ENCODE peak calls at places on chromosomes 7 and 10, in five cellular contexts. One of them, this sample, is unnamed.

GRCh38 chr7:131106681-131107342 is 220.9 kb upstream of the MKLN1 start:
- DNase-seq in endothelial cell: peak
- DNase-seq in fibroblast of mammary gland: peak
- DNase-seq in body of pancreas: peak
- DNase-seq in T-helper 22 cell: peak
- DNase-seq in this sample: no peak

GRCh38 chr7:130276796-130277762 is 10.4 kb downstream of the CPA2 start:
- DNase-seq in endothelial cell: no peak
- DNase-seq in fibroblast of mammary gland: peak
- DNase-seq in body of pancreas: no peak
- DNase-seq in T-helper 22 cell: no peak
- DNase-seq in this sample: no peak

GRCh38 chr7:88075216-88075615 is 141.2 kb downstream of the ADAM22 start:
- DNase-seq in endothelial cell: no peak
- DNase-seq in fibroblast of mammary gland: no peak
- DNase-seq in body of pancreas: no peak
- DNase-seq in T-helper 22 cell: no peak
- DNase-seq in this sample: no peak

GRCh38 chr7:158772916-158773315 is 56.4 kb downstream of the ESYT2 start:
- DNase-seq in endothelial cell: no peak
- DNase-seq in fibroblast of mammary gland: no peak
- DNase-seq in body of pancreas: no peak
- DNase-seq in T-helper 22 cell: no peak
- DNase-seq in this sample: no peak

GRCh38 chr7:7761974-7762769 is 43.8 kb upstream of the RPA3 start:
- DNase-seq in endothelial cell: no peak
- DNase-seq in fibroblast of mammary gland: peak
- DNase-seq in body of pancreas: no peak
- DNase-seq in T-helper 22 cell: no peak
- DNase-seq in this sample: no peak

GRCh38 chr7:157548691-157549265 is 212.0 kb downstream of the DNAJB6 start:
- DNase-seq in endothelial cell: no peak
- DNase-seq in fibroblast of mammary gland: no peak
- DNase-seq in body of pancreas: no peak
- DNase-seq in T-helper 22 cell: no peak
- DNase-seq in this sample: no peak

GRCh38 chr10:65501259-65501658 is 1424.6 kb upstream of the LRRTM3 start:
- DNase-seq in endothelial cell: no peak
- DNase-seq in fibroblast of mammary gland: no peak
- DNase-seq in body of pancreas: no peak
- DNase-seq in T-helper 22 cell: no peak
- DNase-seq in this sample: no peak

GRCh38 chr10:5945203-5945534 is 32.2 kb downstream of the IL15RA start:
- DNase-seq in endothelial cell: no peak
- DNase-seq in fibroblast of mammary gland: no peak
- DNase-seq in body of pancreas: no peak
- DNase-seq in T-helper 22 cell: no peak
- DNase-seq in this sample: no peak

GRCh38 chr7:88095-88926 is 104.1 kb upstream of the FAM20C start:
- DNase-seq in endothelial cell: peak
- DNase-seq in fibroblast of mammary gland: no peak
- DNase-seq in body of pancreas: peak
- DNase-seq in T-helper 22 cell: no peak
- DNase-seq in this sample: no peak

GRCh38 chr7:102874966-102875365 is 37.8 kb upstream of the LRRC17 start:
- DNase-seq in endothelial cell: no peak
- DNase-seq in fibroblast of mammary gland: no peak
- DNase-seq in body of pancreas: no peak
- DNase-seq in T-helper 22 cell: no peak
- DNase-seq in this sample: no peak

GRCh38 chr10:73183882-73184281 is 16.0 kb downstream of the FAM149B1 start:
- DNase-seq in endothelial cell: no peak
- DNase-seq in fibroblast of mammary gland: peak
- DNase-seq in body of pancreas: no peak
- DNase-seq in T-helper 22 cell: no peak
- DNase-seq in this sample: no peak

GRCh38 chr10:63929826-63930467 is 408.7 kb downstream of the REEP3 start:
- DNase-seq in endothelial cell: no peak
- DNase-seq in fibroblast of mammary gland: no peak
- DNase-seq in body of pancreas: no peak
- DNase-seq in T-helper 22 cell: no peak
- DNase-seq in this sample: no peak

GRCh38 chr10:3494879-3495230 is 290.2 kb downstream of the KLF6 start:
- DNase-seq in endothelial cell: no peak
- DNase-seq in fibroblast of mammary gland: no peak
- DNase-seq in body of pancreas: no peak
- DNase-seq in T-helper 22 cell: no peak
- DNase-seq in this sample: no peak

GRCh38 chr10:71312840-71313789 is 5.9 kb upstream of the SLC29A3 start:
- DNase-seq in endothelial cell: no peak
- DNase-seq in fibroblast of mammary gland: peak
- DNase-seq in body of pancreas: peak
- DNase-seq in T-helper 22 cell: no peak
- DNase-seq in this sample: no peak

GRCh38 chr10:71213127-71213616 is 802 bp downstream of the UNC5B start:
- DNase-seq in endothelial cell: no peak
- DNase-seq in fibroblast of mammary gland: peak
- DNase-seq in body of pancreas: peak
- DNase-seq in T-helper 22 cell: no peak
- DNase-seq in this sample: no peak

GRCh38 chr7:110531186-110531585 is 559.7 kb upstream of the LRRN3 start:
- DNase-seq in endothelial cell: no peak
- DNase-seq in fibroblast of mammary gland: no peak
- DNase-seq in body of pancreas: no peak
- DNase-seq in T-helper 22 cell: no peak
- DNase-seq in this sample: no peak

GRCh38 chr7:46627038-46627315 is 705.9 kb upstream of the IGFBP3 start:
- DNase-seq in endothelial cell: no peak
- DNase-seq in fibroblast of mammary gland: peak
- DNase-seq in body of pancreas: no peak
- DNase-seq in T-helper 22 cell: no peak
- DNase-seq in this sample: no peak

GRCh38 chr10:101777857-101778145 is 1.9 kb upstream of the FGF8 start:
- DNase-seq in endothelial cell: no peak
- DNase-seq in fibroblast of mammary gland: no peak
- DNase-seq in body of pancreas: no peak
- DNase-seq in T-helper 22 cell: no peak
- DNase-seq in this sample: no peak

GRCh38 chr10:48494073-48494472 is 110.8 kb downstream of the ARHGAP22 start:
- DNase-seq in endothelial cell: no peak
- DNase-seq in fibroblast of mammary gland: no peak
- DNase-seq in body of pancreas: no peak
- DNase-seq in T-helper 22 cell: no peak
- DNase-seq in this sample: no peak

GRCh38 chr10:72027498-72027897 is 60.9 kb downstream of the SPOCK2 start:
- DNase-seq in endothelial cell: no peak
- DNase-seq in fibroblast of mammary gland: no peak
- DNase-seq in body of pancreas: no peak
- DNase-seq in T-helper 22 cell: no peak
- DNase-seq in this sample: no peak

GRCh38 chr10:129770286-129770685 is 193.8 kb downstream of the EBF3 start:
- DNase-seq in endothelial cell: no peak
- DNase-seq in fibroblast of mammary gland: no peak
- DNase-seq in body of pancreas: peak
- DNase-seq in T-helper 22 cell: no peak
- DNase-seq in this sample: peak

GRCh38 chr10:119026301-119027110 is 3.0 kb upstream of the NANOS1 start:
- DNase-seq in endothelial cell: no peak
- DNase-seq in fibroblast of mammary gland: no peak
- DNase-seq in body of pancreas: no peak
- DNase-seq in T-helper 22 cell: no peak
- DNase-seq in this sample: no peak

GRCh38 chr10:112811741-112812551 is 138.1 kb upstream of the TCF7L2 start:
- DNase-seq in endothelial cell: no peak
- DNase-seq in fibroblast of mammary gland: peak
- DNase-seq in body of pancreas: peak
- DNase-seq in T-helper 22 cell: no peak
- DNase-seq in this sample: no peak

GRCh38 chr7:100034871-100035510 is 14.6 kb upstream of the ZSCAN21 start:
- DNase-seq in endothelial cell: no peak
- DNase-seq in fibroblast of mammary gland: peak
- DNase-seq in body of pancreas: no peak
- DNase-seq in T-helper 22 cell: no peak
- DNase-seq in this sample: no peak

GRCh38 chr10:109393425-109393824 is 529.9 kb downstream of the XPNPEP1 start:
- DNase-seq in endothelial cell: no peak
- DNase-seq in fibroblast of mammary gland: no peak
- DNase-seq in body of pancreas: no peak
- DNase-seq in T-helper 22 cell: no peak
- DNase-seq in this sample: no peak

GRCh38 chr7:129650056-129650758 is 38.7 kb downstream of the NRF1 start:
- DNase-seq in endothelial cell: no peak
- DNase-seq in fibroblast of mammary gland: no peak
- DNase-seq in body of pancreas: no peak
- DNase-seq in T-helper 22 cell: no peak
- DNase-seq in this sample: no peak

GRCh38 chr7:131546126-131546525 is 10.3 kb downstream of the PODXL start:
- DNase-seq in endothelial cell: no peak
- DNase-seq in fibroblast of mammary gland: no peak
- DNase-seq in body of pancreas: peak
- DNase-seq in T-helper 22 cell: no peak
- DNase-seq in this sample: no peak

GRCh38 chr7:40232242-40232929 is 97.6 kb downstream of the SUGCT start:
- DNase-seq in endothelial cell: peak
- DNase-seq in fibroblast of mammary gland: peak
- DNase-seq in body of pancreas: peak
- DNase-seq in T-helper 22 cell: no peak
- DNase-seq in this sample: no peak

GRCh38 chr7:44147026-44147881 is 6.1 kb upstream of the MYL7 start:
- DNase-seq in endothelial cell: no peak
- DNase-seq in fibroblast of mammary gland: no peak
- DNase-seq in body of pancreas: peak
- DNase-seq in T-helper 22 cell: no peak
- DNase-seq in this sample: no peak

GRCh38 chr7:123998921-123999320 is 33.9 kb downstream of the TMEM229A start:
- DNase-seq in endothelial cell: no peak
- DNase-seq in fibroblast of mammary gland: no peak
- DNase-seq in body of pancreas: no peak
- DNase-seq in T-helper 22 cell: no peak
- DNase-seq in this sample: no peak

GRCh38 chr7:3440509-3440908 is 139.5 kb downstream of the SDK1 start:
- DNase-seq in endothelial cell: no peak
- DNase-seq in fibroblast of mammary gland: no peak
- DNase-seq in body of pancreas: no peak
- DNase-seq in T-helper 22 cell: no peak
- DNase-seq in this sample: no peak

GRCh38 chr10:122051609-122052385 is 62.8 kb downstream of the TACC2 start:
- DNase-seq in endothelial cell: peak
- DNase-seq in fibroblast of mammary gland: peak
- DNase-seq in body of pancreas: peak
- DNase-seq in T-helper 22 cell: no peak
- DNase-seq in this sample: no peak

GRCh38 chr7:34104992-34105391 is 199.7 kb downstream of the BMPER start:
- DNase-seq in endothelial cell: no peak
- DNase-seq in fibroblast of mammary gland: peak
- DNase-seq in body of pancreas: no peak
- DNase-seq in T-helper 22 cell: no peak
- DNase-seq in this sample: no peak

GRCh38 chr10:23886355-23886754 is 322.6 kb upstream of the KIAA1217 start:
- DNase-seq in endothelial cell: peak
- DNase-seq in fibroblast of mammary gland: no peak
- DNase-seq in body of pancreas: no peak
- DNase-seq in T-helper 22 cell: no peak
- DNase-seq in this sample: no peak

GRCh38 chr10:118638680-118639079 is 43.2 kb upstream of the PRLHR start:
- DNase-seq in endothelial cell: no peak
- DNase-seq in fibroblast of mammary gland: no peak
- DNase-seq in body of pancreas: no peak
- DNase-seq in T-helper 22 cell: no peak
- DNase-seq in this sample: no peak

GRCh38 chr10:78515037-78515872 is 481.6 kb downstream of the RPS24 start:
- DNase-seq in endothelial cell: no peak
- DNase-seq in fibroblast of mammary gland: no peak
- DNase-seq in body of pancreas: no peak
- DNase-seq in T-helper 22 cell: no peak
- DNase-seq in this sample: no peak

GRCh38 chr10:72276421-72277339 is 3.0 kb downstream of the DDIT4 start:
- DNase-seq in endothelial cell: no peak
- DNase-seq in fibroblast of mammary gland: peak
- DNase-seq in body of pancreas: peak
- DNase-seq in T-helper 22 cell: no peak
- DNase-seq in this sample: no peak

GRCh38 chr10:80171248-80171660 is 34.1 kb downstream of the ANXA11 start:
- DNase-seq in endothelial cell: no peak
- DNase-seq in fibroblast of mammary gland: no peak
- DNase-seq in body of pancreas: no peak
- DNase-seq in T-helper 22 cell: no peak
- DNase-seq in this sample: no peak

This sample was measured in progenitor cell of endocrine pancreas.